ENCODE peak calls at places on chromosomes 16 and 17, in six cellular contexts. A is lower leg skin, M is esophagus squamous epithelium, V is heart left ventricle, U is esophagus muscularis mucosa, C is testis. K is an unnamed sample.
A peak's percentile ranks its signal among the peaks of the same experiment; 100 is the strongest.

GRCh38 chr17:193426-193810 is 12.0 kb upstream of the DOC2B start:
- DNase-seq in A (no peak), M (no peak), V (no peak), U (no peak), C (no peak), K (no peak)

GRCh38 chr16:4661661-4662060 is 31.7 kb upstream of the NUDT16L1 start:
- DNase-seq in A (no peak), M (no peak), V (no peak), U (no peak), C (no peak), K (no peak)

GRCh38 chr16:85301171-85301690 is 189.0 kb upstream of the CIBAR2 start:
- DNase-seq in A (no peak), M (no peak), V (no peak), U (no peak), C (no peak), K (no peak)

GRCh38 chr16:19001788-19002187 is 18.1 kb downstream of the TMC7 start:
- DNase-seq in A (no peak), M (no peak), V (no peak), U (no peak), C (no peak), K (no peak)

GRCh38 chr17:51166987-51167931 is 1.0 kb downstream of the NME2 start:
- DNase-seq in A (peak; percentile 88), M (no peak), V (peak; percentile 74), U (no peak), C (peak; percentile 58), K (peak; percentile 64)

GRCh38 chr17:17749921-17750320 is 68.7 kb downstream of the RAI1 start:
- DNase-seq in A (no peak), M (no peak), V (no peak), U (no peak), C (peak; percentile 80), K (peak; percentile 47)

GRCh38 chr17:789160-789840 is 7.1 kb downstream of the MRM3 start:
- DNase-seq in A (no peak), M (no peak), V (no peak), U (no peak), C (no peak), K (no peak)

GRCh38 chr17:80296221-80296620 is 35.6 kb downstream of the RNF213 start:
- DNase-seq in A (no peak), M (no peak), V (no peak), U (no peak), C (peak; percentile 77), K (no peak)

GRCh38 chr17:45371414-45372324 is 54.8 kb upstream of the MAP3K14 start:
- DNase-seq in A (peak; percentile 96), M (no peak), V (peak; percentile 90), U (peak; percentile 92), C (peak; percentile 73), K (peak; percentile 82)

GRCh38 chr17:82400830-82401229 is 17.3 kb upstream of the HEXD start:
- DNase-seq in A (no peak), M (no peak), V (peak; percentile 82), U (no peak), C (no peak), K (peak; percentile 67)

GRCh38 chr16:82331397-82331796 is 161.4 kb upstream of the MPHOSPH6 start:
- DNase-seq in A (no peak), M (no peak), V (no peak), U (no peak), C (no peak), K (no peak)

GRCh38 chr17:50953831-50954601 is 87.9 kb upstream of the TOB1 start:
- DNase-seq in A (peak; percentile 93), M (no peak), V (peak; percentile 74), U (no peak), C (peak; percentile 53), K (peak; percentile 43)

GRCh38 chr16:74726736-74727135 is 26.1 kb upstream of the MLKL start:
- DNase-seq in A (no peak), M (no peak), V (no peak), U (no peak), C (peak; percentile 42), K (peak; percentile 29)
- TF ChIP-seq CTCF in A (no peak), M (no peak), V (peak; percentile 37), U (peak; percentile 13), C (no peak), K (peak; percentile 48)

GRCh38 chr17:75501378-75502071 is 13.8 kb downstream of the CASKIN2 start:
- DNase-seq in A (no peak), M (no peak), V (no peak), U (no peak), C (peak; percentile 81), K (no peak)
- TF ChIP-seq POLR2A in A (no peak), M (no peak), V (no peak), U (no peak), C (no peak), K (no peak)

GRCh38 chr17:19343256-19343630 is 19.3 kb downstream of the B9D1 start:
- DNase-seq in A (no peak), M (no peak), V (no peak), U (no peak), C (no peak), K (no peak)

GRCh38 chr17:19341211-19341631 is 21.3 kb downstream of the B9D1 start:
- DNase-seq in A (peak; percentile 53), M (no peak), V (no peak), U (no peak), C (no peak), K (no peak)

GRCh38 chr17:19343671-19344151 is 18.8 kb downstream of the B9D1 start:
- DNase-seq in A (no peak), M (no peak), V (no peak), U (no peak), C (peak; percentile 61), K (no peak)

GRCh38 chr17:19341641-19342610 is 20.6 kb downstream of the B9D1 start:
- DNase-seq in A (no peak), M (no peak), V (no peak), U (no peak), C (no peak), K (no peak)

GRCh38 chr17:19342611-19343255 is 19.8 kb downstream of the B9D1 start:
- DNase-seq in A (no peak), M (no peak), V (no peak), U (no peak), C (no peak), K (no peak)
- TF ChIP-seq CTCF in A (no peak), M (no peak), V (no peak), U (no peak), C (no peak), K (no peak)

GRCh38 chr17:75819116-75819515 is 25.1 kb downstream of the UNC13D start:
- DNase-seq in A (peak; percentile 86), M (no peak), V (no peak), U (no peak), C (no peak), K (no peak)
- TF ChIP-seq POLR2A in A (no peak), M (no peak), V (no peak), U (no peak), C (no peak), K (no peak)

DNA sequence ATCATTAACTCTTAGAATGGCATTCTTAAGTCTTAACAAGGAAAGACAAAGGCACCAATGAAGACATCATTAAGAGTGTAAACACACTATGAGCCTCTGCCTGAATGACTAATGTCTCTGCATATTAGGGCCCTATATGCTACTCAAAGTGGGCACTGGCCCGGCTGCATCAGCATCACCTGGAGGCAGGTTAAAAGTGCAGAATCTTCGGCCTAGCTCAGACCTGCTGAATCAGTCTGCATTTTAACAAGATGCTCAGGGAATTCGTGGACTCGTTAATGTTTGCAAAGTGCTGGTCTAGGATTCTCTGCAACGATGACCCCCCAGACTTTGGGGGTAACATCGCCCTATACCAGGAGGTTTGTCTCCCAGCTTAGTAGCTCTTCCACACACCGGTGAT is 6.7 kb downstream of the MPP3 start:
- DNase-seq in A (no peak), M (no peak), V (no peak), U (no peak), C (no peak), K (no peak)
- TF ChIP-seq CTCF in A (no peak), M (no peak), V (no peak), U (no peak), C (no peak), K (no peak)

DNA sequence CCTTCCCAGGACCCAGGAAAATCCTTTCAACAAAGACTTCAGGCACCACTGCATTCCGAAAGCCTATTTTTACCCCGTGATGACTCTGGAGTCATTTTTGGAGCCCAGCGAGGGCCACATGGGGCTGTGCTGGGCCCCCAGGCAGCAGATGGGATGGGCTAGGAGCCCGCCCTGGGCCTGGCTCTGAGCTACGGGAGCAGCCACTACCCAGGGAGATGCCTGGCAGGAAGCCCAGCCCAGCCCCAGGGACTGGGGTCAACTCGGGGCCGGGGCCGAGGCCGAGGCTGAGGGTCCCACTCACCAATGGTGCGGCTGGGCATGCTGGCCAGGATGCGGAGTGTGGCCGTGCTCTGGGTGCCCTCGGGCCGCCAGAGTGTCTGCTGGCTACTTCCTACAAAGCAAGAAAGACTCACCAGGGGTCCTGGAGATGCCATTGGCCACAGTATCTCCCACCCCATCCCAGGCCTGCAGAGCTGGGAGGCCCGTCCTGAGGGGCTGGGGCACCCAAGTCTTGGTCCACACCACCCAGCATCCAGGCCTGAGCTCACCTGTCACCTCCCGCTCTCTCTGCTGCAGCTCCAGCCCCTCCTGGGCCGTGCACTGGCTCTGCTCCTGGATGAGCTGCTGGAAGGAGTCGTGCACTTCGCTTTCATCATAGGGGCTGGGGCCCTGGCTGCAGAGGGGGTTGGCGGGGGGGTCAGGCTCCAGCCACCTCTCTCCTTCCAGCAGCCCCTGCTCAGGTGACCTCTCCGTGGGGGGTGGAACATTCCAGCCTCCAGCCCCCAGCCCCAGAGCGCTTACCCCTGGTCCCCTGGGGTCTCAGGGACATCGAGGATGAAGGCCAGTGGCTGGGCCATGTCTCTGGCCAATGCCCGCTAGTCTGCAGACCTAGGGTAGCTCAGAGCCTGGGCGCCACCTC is 2.3 kb downstream of the TMC6 start:
- DNase-seq in A (peak; percentile 88), M (no peak), V (peak; percentile 84), U (no peak), C (no peak), K (no peak)
- TF ChIP-seq POLR2A in A (no peak), M (no peak), V (no peak), U (no peak), C (no peak), K (no peak)

DNA sequence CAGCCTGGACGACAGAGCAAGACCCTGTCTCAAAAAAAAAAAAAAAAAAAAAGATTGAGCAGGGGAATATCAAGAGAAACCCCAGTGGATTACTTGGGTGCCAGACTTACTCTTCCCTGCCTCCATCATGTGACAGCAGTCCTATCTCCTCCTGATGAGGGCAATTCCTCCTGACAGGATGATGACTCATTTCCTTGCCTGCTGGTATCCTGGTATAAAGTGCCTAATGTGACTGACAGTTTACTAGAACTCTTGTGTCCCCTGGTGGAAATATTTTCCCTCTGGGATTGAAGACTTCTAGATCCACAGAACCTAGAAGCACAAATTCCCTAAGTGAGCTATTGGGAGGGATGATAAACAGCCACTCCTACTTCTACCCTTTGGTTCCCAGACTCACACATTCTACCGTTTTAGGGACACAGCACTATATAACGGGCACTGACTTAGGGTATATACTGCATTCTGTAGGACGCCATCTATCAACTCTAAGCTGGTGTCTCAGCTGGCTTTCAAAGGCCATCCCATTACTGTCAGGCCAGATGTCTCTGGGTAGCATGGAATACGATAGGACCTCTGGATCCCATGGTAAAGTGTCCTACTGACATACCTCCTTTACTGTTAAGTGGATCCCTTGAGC is 114.6 kb upstream of the MED13 start:
- DNase-seq in A (peak; percentile 5), M (no peak), V (no peak), U (no peak), C (no peak), K (peak; percentile 27)
- TF ChIP-seq CTCF in A (no peak), M (no peak), V (no peak), U (no peak), C (no peak), K (peak; percentile 58)

DNA sequence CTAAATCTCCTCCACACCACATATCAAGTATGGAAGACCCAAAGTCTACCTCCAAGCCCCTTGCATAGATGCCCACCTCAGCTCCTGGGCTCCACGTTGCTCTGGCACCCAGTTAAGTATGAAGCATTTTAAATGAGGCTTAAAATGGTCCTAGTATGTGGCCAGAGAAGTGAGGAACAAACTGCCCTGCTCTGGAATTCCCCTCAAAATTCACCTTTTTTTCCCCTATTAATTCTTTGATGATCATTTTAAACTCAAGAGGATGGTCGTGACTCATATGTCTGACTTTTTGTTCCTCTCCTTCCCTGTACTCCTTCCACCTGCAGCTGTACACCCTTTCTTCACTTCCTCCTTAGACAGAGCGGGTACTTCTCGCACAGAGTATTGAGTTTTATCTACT is 234.5 kb upstream of the MYOCD start:
- DNase-seq in A (no peak), M (no peak), V (no peak), U (no peak), C (no peak), K (no peak)
- TF ChIP-seq POLR2A in A (no peak), M (no peak), V (no peak), U (no peak), C (no peak), K (no peak)

K was measured in transverse colon.